ENCODE peak calls at places on chromosomes 5 and 9, in four cellular contexts. One of them, this sample, is unnamed.

GRCh38 chr5:115306011-115306530 is 9.6 kb upstream of the CCDC112 start:
- DNase-seq in glomerular endothelial cell: no peak
- DNase-seq in RPMI8226: no peak
- DNase-seq in H4: no peak
- DNase-seq in this sample: no peak

GRCh38 chr5:34791761-34792244 is 47.2 kb upstream of the TTC23L start:
- DNase-seq in H4: no peak
- DNase-seq in RPMI8226: no peak
- DNase-seq in glomerular endothelial cell: peak
- DNase-seq in this sample: peak

GRCh38 chr9:130794923-130795495 is 40.0 kb upstream of the ABL1 start:
- DNase-seq in H4: no peak
- DNase-seq in glomerular endothelial cell: no peak
- DNase-seq in RPMI8226: no peak
- DNase-seq in this sample: peak

GRCh38 chr5:61416010-61416409 is 84.0 kb downstream of the ZSWIM6 start:
- DNase-seq in H4: no peak
- DNase-seq in RPMI8226: no peak
- DNase-seq in glomerular endothelial cell: no peak
- DNase-seq in this sample: no peak

GRCh38 chr9:94554439-94555331 is at the start of gene PCAT7:
- DNase-seq in glomerular endothelial cell: no peak
- DNase-seq in H4: peak
- DNase-seq in RPMI8226: peak
- DNase-seq in this sample: peak

GRCh38 chr5:1476967-1477310 is 31.7 kb upstream of the SLC6A3 start:
- DNase-seq in RPMI8226: no peak
- DNase-seq in glomerular endothelial cell: no peak
- DNase-seq in H4: no peak
- DNase-seq in this sample: no peak

GRCh38 chr9:89649045-89649691 is 44.4 kb downstream of the GADD45G start:
- DNase-seq in glomerular endothelial cell: no peak
- DNase-seq in H4: no peak
- DNase-seq in RPMI8226: no peak
- DNase-seq in this sample: no peak

GRCh38 chr5:52799983-52800393 is 12.3 kb downstream of the ITGA1 start:
- DNase-seq in H4: peak
- DNase-seq in RPMI8226: peak
- DNase-seq in glomerular endothelial cell: no peak
- DNase-seq in this sample: peak

GRCh38 chr9:122095010-122095767 is 2.1 kb upstream of the TTLL11 start:
- DNase-seq in glomerular endothelial cell: peak
- DNase-seq in RPMI8226: peak
- DNase-seq in H4: peak
- DNase-seq in this sample: peak

GRCh38 chr5:134590992-134591659 is 41.5 kb downstream of the SAR1B start:
- DNase-seq in glomerular endothelial cell: no peak
- DNase-seq in H4: no peak
- DNase-seq in RPMI8226: peak
- DNase-seq in this sample: no peak

GRCh38 chr5:52997424-52997823 is 8.3 kb downstream of the ITGA2 start:
- DNase-seq in RPMI8226: no peak
- DNase-seq in H4: no peak
- DNase-seq in glomerular endothelial cell: no peak
- DNase-seq in this sample: peak

GRCh38 chr9:96660693-96661248 is 5.7 kb upstream of the PRXL2C start:
- DNase-seq in H4: no peak
- DNase-seq in glomerular endothelial cell: no peak
- DNase-seq in RPMI8226: peak
- DNase-seq in this sample: no peak

GRCh38 chr5:57327934-57328333 is 154.1 kb downstream of the GPBP1 start:
- DNase-seq in RPMI8226: no peak
- DNase-seq in glomerular endothelial cell: no peak
- DNase-seq in H4: no peak
- DNase-seq in this sample: no peak

GRCh38 chr9:128940271-128940921 is 7.0 kb downstream of the DOLK start:
- DNase-seq in H4: no peak
- DNase-seq in glomerular endothelial cell: no peak
- DNase-seq in RPMI8226: no peak
- DNase-seq in this sample: peak

GRCh38 chr5:124264499-124264898 is 481.9 kb downstream of the ZNF608 start:
- DNase-seq in H4: no peak
- DNase-seq in glomerular endothelial cell: no peak
- DNase-seq in RPMI8226: no peak
- DNase-seq in this sample: no peak

GRCh38 chr9:94906713-94907112 is 180.2 kb downstream of the AOPEP start:
- DNase-seq in H4: no peak
- DNase-seq in glomerular endothelial cell: no peak
- DNase-seq in RPMI8226: no peak
- DNase-seq in this sample: no peak

GRCh38 chr9:83582026-83582425 is 40.9 kb upstream of the IDNK start:
- DNase-seq in RPMI8226: no peak
- DNase-seq in glomerular endothelial cell: no peak
- DNase-seq in H4: no peak
- DNase-seq in this sample: no peak

GRCh38 chr5:77087484-77088291 is 603 bp upstream of the ZBED3 start:
- DNase-seq in RPMI8226: no peak
- DNase-seq in H4: no peak
- DNase-seq in glomerular endothelial cell: no peak
- DNase-seq in this sample: peak

GRCh38 chr9:121935744-121936143 is 157.4 kb downstream of the TTLL11 start:
- DNase-seq in H4: no peak
- DNase-seq in RPMI8226: no peak
- DNase-seq in glomerular endothelial cell: no peak
- DNase-seq in this sample: no peak

GRCh38 chr9:123996731-123997421 is 14.7 kb upstream of the LHX2 start:
- DNase-seq in glomerular endothelial cell: no peak
- DNase-seq in RPMI8226: peak
- DNase-seq in H4: no peak
- DNase-seq in this sample: no peak

GRCh38 chr9:6355728-6356127 is 27.6 kb downstream of the TPD52L3 start:
- DNase-seq in glomerular endothelial cell: no peak
- DNase-seq in RPMI8226: no peak
- DNase-seq in H4: peak
- DNase-seq in this sample: peak

GRCh38 chr5:174571662-174572397 is 152.6 kb upstream of the MSX2 start:
- DNase-seq in H4: peak
- DNase-seq in RPMI8226: no peak
- DNase-seq in glomerular endothelial cell: no peak
- DNase-seq in this sample: peak